ENCODE peak calls at places on chromosome 10, in six cellular contexts. K is endothelial cell of umbilical vein, M is HepG2, J is H1, Q is K562, G is WTC11. Y is an unnamed sample.
A peak's percentile ranks its signal among the peaks of the same experiment; 100 is the strongest.

GRCh38 chr10:22712959-22713852 is 1.2 kb downstream of the PIP4K2A start:
- DNase-seq in Q (peak; percentile 53), J (no peak), K (peak; percentile 52), M (peak; percentile 29), G (peak; percentile 28), Y (no peak)

GRCh38 chr10:59854571-59854970 is 51.8 kb downstream of the CCDC6 start:
- DNase-seq in Q (no peak), K (no peak), M (no peak), G (no peak), J (no peak), Y (no peak)

GRCh38 chr10:101778781-101779543 is 3.0 kb upstream of the FGF8 start:
- DNase-seq in M (no peak), G (peak; percentile 80), J (peak; percentile 82), Q (peak; percentile 64), K (peak; percentile 43), Y (no peak)

GRCh38 chr10:86666538-86666937 is 1.8 kb upstream of the LDB3 start:
- DNase-seq in G (no peak), J (no peak), M (no peak), Q (no peak), K (no peak), Y (no peak)

GRCh38 chr10:126836009-126836408 is 69.2 kb upstream of the DOCK1 start:
- DNase-seq in K (no peak), M (no peak), Q (no peak), G (no peak), J (no peak), Y (no peak)

GRCh38 chr10:25068152-25069058 is 52.0 kb downstream of the THNSL1 start:
- DNase-seq in M (peak; percentile 66), K (peak; percentile 49), G (no peak), Q (no peak), J (no peak), Y (no peak)

GRCh38 chr10:5663692-5664427 is 2.5 kb downstream of the ASB13 start:
- DNase-seq in M (no peak), J (no peak), Q (no peak), G (peak; percentile 58), K (no peak), Y (no peak)

GRCh38 chr10:58175990-58176910 is 91.4 kb downstream of the IPMK start:
- DNase-seq in K (peak; percentile 24), Q (no peak), G (no peak), M (no peak), J (no peak), Y (no peak)

GRCh38 chr10:110237894-110238480 is 30.6 kb downstream of the MXI1 start:
- DNase-seq in M (no peak), G (no peak), Q (no peak), K (no peak), J (no peak), Y (no peak)

GRCh38 chr10:72319416-72320254 is 35.1 kb downstream of the DNAJB12 start:
- DNase-seq in J (peak; percentile 83), Q (peak; percentile 49), M (peak; percentile 86), K (peak; percentile 98), G (peak; percentile 83), Y (peak; percentile 73)

GRCh38 chr10:46556515-46557318 is at the start of gene GPRIN2:
- DNase-seq in G (peak; percentile 90), K (no peak), M (no peak), J (peak; percentile 96), Q (no peak), Y (peak; percentile 28)

GRCh38 chr10:128470302-128470962 is 344.2 kb upstream of the MKI67 start:
- DNase-seq in G (no peak), M (no peak), Q (no peak), K (no peak), J (no peak), Y (no peak)

GRCh38 chr10:117782276-117782675 is 239.7 kb downstream of the EMX2 start:
- DNase-seq in Q (no peak), K (no peak), J (no peak), G (no peak), M (no peak), Y (no peak)

GRCh38 chr10:125768217-125768616 is 7.4 kb downstream of the MMP21 start:
- DNase-seq in J (no peak), K (no peak), M (no peak), Q (peak; percentile 36), G (no peak), Y (peak; percentile 20)

GRCh38 chr10:98272690-98273453 is 4.9 kb upstream of the LOXL4 start:
- DNase-seq in M (peak; percentile 66), Q (no peak), K (no peak), G (peak; percentile 33), J (no peak), Y (no peak)

GRCh38 chr10:16789765-16790164 is 27.5 kb downstream of the RSU1 start:
- DNase-seq in J (no peak), M (no peak), Q (no peak), G (no peak), K (no peak), Y (no peak)

GRCh38 chr10:65183236-65183635 is 1662.0 kb downstream of the REEP3 start:
- DNase-seq in J (no peak), Q (no peak), M (no peak), G (no peak), K (no peak), Y (no peak)

GRCh38 chr10:71176661-71177060 is 35.7 kb upstream of the UNC5B start:
- DNase-seq in G (peak; percentile 45), M (no peak), J (no peak), K (no peak), Q (no peak), Y (no peak)

GRCh38 chr10:33334170-33334838 is at the start of gene NRP1:
- DNase-seq in J (peak; percentile 64), Q (no peak), K (peak; percentile 64), M (no peak), G (peak; percentile 40), Y (no peak)

DNA sequence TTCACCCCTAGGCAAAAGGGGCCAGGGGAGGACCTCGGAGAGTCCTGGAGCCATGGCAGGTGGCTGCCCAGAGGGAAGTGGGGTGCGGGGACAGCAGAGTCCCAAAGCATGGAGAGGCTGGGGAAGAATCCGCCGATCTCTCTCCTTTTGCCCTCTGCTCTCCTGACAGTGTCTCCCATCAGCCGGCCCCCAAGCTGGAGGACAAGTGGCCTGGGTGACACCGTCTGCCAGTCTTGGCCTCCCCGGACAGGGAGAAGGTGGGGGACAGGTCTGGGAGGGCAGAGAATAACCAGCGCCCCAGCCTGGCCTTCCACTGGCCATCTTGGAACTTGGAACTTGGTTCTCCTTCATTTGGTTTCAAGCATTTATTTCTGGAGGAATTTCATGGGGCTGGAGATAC is 77.9 kb downstream of the CAMK1D start:
- DNase-seq in G (no peak), K (no peak), M (no peak), J (no peak), Q (no peak), Y (no peak)
- TF ChIP-seq CTCF in G (no peak), K (no peak), M (no peak), J (no peak), Q (no peak), Y (no peak)

DNA sequence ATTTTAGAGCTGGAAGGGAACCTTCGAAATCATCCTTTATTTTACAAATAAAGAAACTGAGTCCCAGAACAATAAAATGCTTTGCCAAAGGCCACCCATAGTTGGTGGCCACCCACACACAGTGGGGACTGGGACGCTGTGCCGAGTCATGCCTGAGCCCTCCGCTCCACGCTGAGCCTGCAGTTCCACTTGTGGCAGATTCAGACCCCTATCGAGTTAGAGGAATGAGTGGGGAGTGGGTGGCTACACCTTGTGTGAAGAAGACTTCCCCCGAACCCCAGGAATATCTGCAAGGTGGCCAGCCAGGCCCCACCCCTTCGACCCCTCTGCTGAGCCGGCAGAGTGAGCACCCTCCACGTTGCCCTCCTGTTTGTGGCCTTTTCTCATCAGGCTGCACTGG is 60.9 kb upstream of the SAMD8 start:
- DNase-seq in M (no peak), Q (peak; percentile 37), J (no peak), G (no peak), K (no peak), Y (no peak)
- TF ChIP-seq JUN in M (no peak), Q (no peak), J (no peak), G (no peak), K (no peak), Y (no peak)

GRCh38 chr10:99708428-99709010 is 23.4 kb downstream of the COX15 start:
- DNase-seq in K (no peak), M (no peak), J (no peak), Q (no peak), G (no peak), Y (no peak)

GRCh38 chr10:99714446-99714845 is 17.5 kb downstream of the COX15 start:
- DNase-seq in K (no peak), J (no peak), Q (no peak), M (no peak), G (no peak), Y (no peak)

GRCh38 chr10:99711129-99711719 is 20.7 kb downstream of the COX15 start:
- DNase-seq in J (no peak), Q (peak; percentile 34), K (peak; percentile 67), M (peak; percentile 51), G (no peak), Y (peak; percentile 57)

DNA sequence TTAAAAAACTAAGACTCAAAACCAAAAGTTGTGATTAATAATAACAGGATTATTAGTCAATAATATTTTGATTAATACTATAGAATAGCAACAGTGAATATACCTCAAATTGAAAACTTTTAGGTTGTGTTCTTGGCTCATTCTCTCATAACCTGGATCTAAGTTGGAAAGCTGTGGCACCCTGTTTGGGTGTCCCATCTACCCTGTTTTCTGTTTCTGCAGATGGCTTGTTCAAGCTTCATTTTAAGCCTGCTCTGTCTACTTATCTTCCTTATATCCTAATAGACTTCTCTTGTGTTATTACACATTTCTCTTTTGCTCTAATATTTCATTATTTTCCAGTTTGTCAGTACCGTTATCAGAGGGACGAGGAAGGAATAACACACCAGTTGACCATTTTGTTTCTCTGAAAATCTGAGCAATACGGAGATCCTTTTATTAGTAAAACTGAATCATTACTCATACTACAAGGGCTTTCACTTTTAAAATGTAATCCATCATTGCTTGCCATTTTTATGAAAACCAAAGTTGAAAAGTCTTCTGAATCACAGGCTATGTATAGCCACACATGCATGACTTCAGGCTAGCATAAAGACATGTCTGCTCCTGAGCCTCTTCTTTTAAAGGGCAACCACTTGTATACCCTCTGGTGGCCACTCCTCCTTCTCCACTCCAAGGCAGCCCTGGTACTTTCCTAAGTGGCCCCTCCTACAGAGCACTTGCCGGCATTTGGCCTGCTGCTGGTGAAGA is 22.3 kb downstream of the COX15 start:
- DNase-seq in K (no peak), Q (peak; percentile 8), G (peak; percentile 13), M (no peak), J (no peak), Y (no peak)
- TF ChIP-seq CTCF in K (no peak), Q (no peak), G (no peak), M (no peak), J (no peak), Y (no peak)

GRCh38 chr10:8151086-8151485 is 96.6 kb downstream of the GATA3 start:
- DNase-seq in Q (no peak), J (no peak), K (no peak), G (no peak), M (no peak), Y (no peak)

GRCh38 chr10:8158439-8159071 is 104.1 kb downstream of the GATA3 start:
- DNase-seq in M (no peak), K (no peak), J (no peak), G (no peak), Q (no peak), Y (no peak)

GRCh38 chr10:8159628-8160165 is 105.2 kb downstream of the GATA3 start:
- DNase-seq in J (no peak), K (no peak), Q (no peak), G (no peak), M (no peak), Y (no peak)

DNA sequence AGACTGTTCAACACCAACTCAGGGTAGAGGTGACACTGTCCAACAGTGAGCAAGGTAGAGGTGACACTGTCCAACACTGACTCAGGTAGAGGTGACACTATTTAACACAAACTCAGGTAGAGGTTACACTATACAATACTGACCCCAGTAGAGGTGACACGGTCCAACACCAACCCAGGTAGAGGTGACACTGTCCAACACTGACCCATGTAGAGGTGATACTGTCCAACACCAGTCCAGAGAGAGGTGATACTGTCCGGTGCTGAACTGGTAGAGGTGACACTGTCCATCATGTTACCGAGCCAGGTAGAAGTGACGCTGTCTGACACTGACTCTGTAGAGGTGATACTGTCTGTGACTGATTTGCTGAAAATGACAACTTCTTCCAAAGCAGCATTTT is 102.4 kb downstream of the GATA3 start:
- DNase-seq in Q (no peak), M (no peak), K (no peak), J (no peak), G (no peak), Y (no peak)
- TF ChIP-seq JUN in Q (no peak), M (no peak), K (no peak), J (no peak), G (no peak), Y (no peak)

Y was measured in A549.